ENCODE peak calls at places on chromosomes 16 and 17, in six cellular contexts. R is foreskin keratinocyte, H is GM23248, M is mesendoderm, T is psoas muscle, S is upper lobe of right lung. E is an unnamed sample. For H3K27me3 and H3K4me1, the result is how much of the 10 kb centered on the place peaks cover.

GRCh38 chr17:69828087-69828486 is 246.9 kb upstream of the KCNJ16 start:
- DNase-seq in R (no peak), H (peak), M (no peak), T (peak), S (no peak), E (peak)

GRCh38 chr17:5785343-5785742 is 201.0 kb upstream of the NLRP1 start:
- DNase-seq in R (peak), H (peak), M (no peak), T (no peak), S (no peak), E (no peak)

GRCh38 chr16:1506494-1507213 is 13.5 kb downstream of the TELO2 start:
- DNase-seq in R (no peak), H (no peak), M (no peak), T (no peak), S (no peak), E (no peak)

GRCh38 chr17:7745748-7746470 is 28.4 kb downstream of the DNAH2 start:
- DNase-seq in R (peak), H (peak), M (peak), T (no peak), S (peak), E (no peak)

GRCh38 chr16:87466975-87467501 is 25.8 kb downstream of the ZCCHC14 start:
- DNase-seq in R (no peak), H (no peak), M (no peak), T (no peak), S (no peak), E (no peak)

GRCh38 chr16:83996481-83997252 is 28.6 kb downstream of the NECAB2 start:
- DNase-seq in R (no peak), H (no peak), M (peak), T (no peak), S (no peak), E (no peak)

GRCh38 chr17:7027335-7027734 is 4.5 kb downstream of the BCL6B start:
- DNase-seq in R (no peak), H (no peak), M (no peak), T (no peak), S (no peak), E (no peak)

GRCh38 chr17:70080541-70081347 is 5.7 kb downstream of the KCNJ16 start:
- DNase-seq in R (no peak), H (peak), M (no peak), T (no peak), S (no peak), E (no peak)

GRCh38 chr17:83133302-83134121 is 54.1 kb downstream of the METRNL start:
- DNase-seq in R (peak), H (peak), M (no peak), T (peak), S (peak), E (no peak)

GRCh38 chr16:70681382-70682238 is 4.2 kb downstream of the MTSS2 start:
- DNase-seq in R (no peak), H (no peak), M (no peak), T (peak), S (no peak), E (no peak)

GRCh38 chr16:27234603-27235002 is 31.3 kb downstream of the KDM8 start:
- DNase-seq in R (no peak), H (no peak), M (no peak), T (no peak), S (peak), E (no peak)

GRCh38 chr17:18257268-18257681 is 1.3 kb downstream of the FLII start:
- DNase-seq in R (peak), H (peak), M (peak), T (no peak), S (no peak), E (no peak)

GRCh38 chr16:2532494-2533141 is 1.4 kb upstream of the CEMP1 start:
- DNase-seq in R (peak), H (peak), M (peak), T (peak), S (peak), E (peak)

GRCh38 chr17:19726615-19727376 is 10.4 kb upstream of the SLC47A2 start:
- DNase-seq in R (peak), H (peak), M (no peak), T (no peak), S (no peak), E (no peak)

GRCh38 chr16:14306485-14307058 is 235.5 kb downstream of the MRTFB start:
- DNase-seq in R (no peak), H (no peak), M (no peak), T (no peak), S (no peak), E (no peak)

GRCh38 chr17:81599719-81600486 is 37.0 kb downstream of the NPLOC4 start:
- DNase-seq in R (no peak), H (peak), M (no peak), T (no peak), S (no peak), E (peak)

GRCh38 chr17:10557422-10557821 is 8.0 kb upstream of the MYH2 start:
- DNase-seq in R (no peak), H (peak), M (no peak), T (no peak), S (no peak), E (peak)

DNA sequence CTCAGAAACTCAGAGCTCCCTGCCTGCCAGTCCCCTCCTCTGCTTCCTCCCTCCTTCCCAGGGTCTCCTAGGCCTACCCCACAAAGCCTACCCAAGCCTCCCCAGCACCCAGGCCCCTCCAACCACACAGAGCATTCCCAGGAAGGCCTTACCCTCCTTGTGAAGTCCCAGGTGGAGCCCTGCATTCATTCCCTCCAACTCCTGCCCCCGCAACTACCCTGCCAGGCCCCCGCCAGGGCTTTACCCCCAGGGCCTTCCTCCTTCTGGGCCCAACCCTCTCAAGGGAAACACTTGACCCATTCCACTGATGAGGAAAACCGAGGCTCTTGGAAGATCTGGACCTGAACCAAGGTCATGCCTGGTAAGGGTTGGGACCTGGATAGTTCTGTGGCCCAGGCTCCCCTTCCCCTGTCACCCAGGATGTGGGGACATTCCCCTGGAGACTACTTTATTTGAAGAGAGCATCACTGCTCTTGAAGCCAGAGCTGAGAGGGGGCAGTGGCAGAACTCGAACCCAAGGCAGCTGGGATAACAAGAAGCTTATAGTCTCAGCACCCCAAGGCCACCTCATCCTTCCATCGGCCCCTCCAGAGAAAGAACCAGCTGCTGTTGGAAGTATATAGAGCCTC is 12.5 kb downstream of the PLLP start:
- DNase-seq in R (no peak), H (no peak), M (no peak), T (peak), S (no peak), E (no peak)
- H3K27ac ChIP-seq in R (no peak), H (no peak), M (no peak), T (no peak), S (peak), E (no peak)

DNA sequence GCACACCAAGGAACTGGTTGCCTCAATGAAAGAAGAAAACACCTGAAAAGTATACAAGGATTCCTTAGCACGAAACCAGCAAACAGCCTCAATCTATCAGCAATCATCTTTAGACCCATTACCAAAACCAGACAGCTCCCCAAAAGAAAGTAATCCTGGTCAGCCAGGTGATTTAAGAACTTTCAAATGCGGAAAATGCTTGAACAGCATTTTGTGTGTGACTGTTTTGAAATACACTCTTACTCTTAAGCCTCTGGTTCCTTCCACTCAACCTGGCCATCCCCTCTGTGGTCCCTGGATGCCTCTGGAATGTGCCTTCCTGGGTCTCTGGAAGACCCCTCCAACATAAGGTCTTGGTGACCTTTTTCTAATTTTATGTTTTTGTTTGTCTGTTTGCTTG is 70.5 kb upstream of the NOG start:
- DNase-seq in R (no peak), H (no peak), M (no peak), T (no peak), S (no peak), E (no peak)
- H3K27me3 ChIP-seq in R (under half), H (under half), M (under half), T (under half), S (under half), E (under half)

GRCh38 chr16:57889960-57890751 is 80.8 kb downstream of the CNGB1 start:
- DNase-seq in R (no peak), H (peak), M (no peak), T (no peak), S (no peak), E (no peak)
- H3K4me1 ChIP-seq in R (under half), H (under half), M (under half), T (under half), S (half or more), E (under half)

GRCh38 chr16:47780213-47780612 is 319.1 kb downstream of the PHKB start:
- DNase-seq in R (no peak), H (peak), M (no peak), T (no peak), S (no peak), E (no peak)
- H3K27ac ChIP-seq in R (no peak), H (no peak), M (no peak), T (no peak), S (no peak), E (no peak)

GRCh38 chr17:79537686-79538085 is 73.2 kb downstream of the RBFOX3 start:
- DNase-seq in R (no peak), H (no peak), M (no peak), T (peak), S (no peak), E (no peak)
- H3K27me3 ChIP-seq in R (under half), H (under half), M (under half), T (under half), S (under half), E (under half)

DNA sequence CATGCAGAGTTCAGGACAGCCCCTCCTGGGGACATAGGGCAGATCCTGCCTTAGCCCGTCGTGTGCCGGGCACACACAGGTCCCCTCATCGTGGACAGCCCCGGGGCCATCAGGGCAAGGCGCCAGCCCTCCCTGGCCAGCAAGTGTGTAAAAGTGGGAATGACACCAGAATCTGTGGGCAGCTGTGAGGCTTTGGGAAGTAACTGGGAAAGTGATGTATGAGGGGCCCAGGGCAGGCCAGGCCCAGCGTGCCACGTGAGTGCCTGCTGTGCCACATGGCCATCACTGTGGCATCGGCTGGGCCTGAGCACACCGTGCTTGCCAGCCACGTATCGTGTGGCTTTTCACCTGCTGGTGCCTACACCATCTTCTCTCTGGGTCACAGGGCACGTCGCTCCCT is 26.6 kb downstream of the ACSF3 start:
- DNase-seq in R (no peak), H (no peak), M (no peak), T (peak), S (no peak), E (no peak)
- H3K4me1 ChIP-seq in R (under half), H (under half), M (under half), T (under half), S (under half), E (under half)

DNA sequence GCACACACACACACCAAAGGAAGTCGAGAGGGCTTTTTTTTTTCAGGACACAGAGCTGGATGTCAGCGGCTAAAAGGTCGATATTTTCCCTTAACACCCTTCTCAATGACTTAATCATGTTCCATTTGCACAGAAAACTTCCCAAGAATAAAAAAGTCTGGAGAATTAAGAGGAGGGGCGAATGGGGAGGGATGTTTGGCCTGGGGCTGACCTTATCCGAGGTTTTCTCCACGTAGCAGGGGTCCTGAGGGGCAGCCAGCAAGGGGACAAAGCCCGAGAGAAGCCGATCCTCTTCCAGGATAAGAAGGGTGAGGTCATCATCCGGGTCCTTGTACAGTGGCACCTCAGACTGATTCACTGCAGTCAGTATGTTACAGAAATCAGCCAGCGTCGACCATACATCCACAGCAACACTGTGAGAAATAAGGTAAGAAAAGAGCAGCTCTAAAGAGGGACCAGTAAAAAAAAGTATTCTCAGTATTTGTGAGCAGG is 117.6 kb downstream of the HIC1 start:
- DNase-seq in R (peak), H (peak), M (peak), T (no peak), S (no peak), E (peak)
- H3K27ac ChIP-seq in R (no peak), H (peak), M (peak), T (peak), S (peak), E (peak)

DNA sequence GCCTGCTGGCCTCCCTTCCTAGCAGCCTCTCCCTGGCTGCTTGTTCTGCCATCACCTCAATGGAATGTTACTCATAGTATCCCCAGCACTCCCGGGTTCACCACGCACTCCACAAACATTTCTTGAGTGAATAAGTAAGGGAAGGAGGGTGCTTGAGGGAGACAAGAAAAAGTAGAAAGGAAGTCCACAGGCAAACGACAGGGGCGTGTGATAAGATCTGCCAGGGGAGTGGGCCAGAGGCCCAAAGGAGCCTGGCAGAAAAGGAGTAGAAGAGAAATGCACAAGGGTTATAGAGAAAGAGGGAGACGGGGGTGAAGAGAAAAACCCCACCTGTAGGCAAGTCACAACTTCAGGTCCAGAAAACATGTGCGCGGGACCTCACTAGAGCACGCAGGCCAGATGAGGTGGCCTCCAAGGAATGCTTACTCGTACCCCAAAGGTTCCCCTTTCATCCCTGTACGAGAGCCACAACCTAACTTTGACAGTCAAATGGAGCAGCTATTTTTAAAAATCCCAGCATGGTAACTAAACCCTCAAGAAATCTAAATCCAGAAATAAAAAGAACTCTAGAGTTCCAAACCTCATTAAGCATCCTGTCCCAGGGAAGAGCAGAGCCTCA is 6.6 kb downstream of the ZDHHC7 start:
- DNase-seq in R (peak), H (peak), M (peak), T (peak), S (peak), E (no peak)
- H3K27me3 ChIP-seq in R (under half), H (under half), M (under half), T (under half), S (under half), E (under half)

DNA sequence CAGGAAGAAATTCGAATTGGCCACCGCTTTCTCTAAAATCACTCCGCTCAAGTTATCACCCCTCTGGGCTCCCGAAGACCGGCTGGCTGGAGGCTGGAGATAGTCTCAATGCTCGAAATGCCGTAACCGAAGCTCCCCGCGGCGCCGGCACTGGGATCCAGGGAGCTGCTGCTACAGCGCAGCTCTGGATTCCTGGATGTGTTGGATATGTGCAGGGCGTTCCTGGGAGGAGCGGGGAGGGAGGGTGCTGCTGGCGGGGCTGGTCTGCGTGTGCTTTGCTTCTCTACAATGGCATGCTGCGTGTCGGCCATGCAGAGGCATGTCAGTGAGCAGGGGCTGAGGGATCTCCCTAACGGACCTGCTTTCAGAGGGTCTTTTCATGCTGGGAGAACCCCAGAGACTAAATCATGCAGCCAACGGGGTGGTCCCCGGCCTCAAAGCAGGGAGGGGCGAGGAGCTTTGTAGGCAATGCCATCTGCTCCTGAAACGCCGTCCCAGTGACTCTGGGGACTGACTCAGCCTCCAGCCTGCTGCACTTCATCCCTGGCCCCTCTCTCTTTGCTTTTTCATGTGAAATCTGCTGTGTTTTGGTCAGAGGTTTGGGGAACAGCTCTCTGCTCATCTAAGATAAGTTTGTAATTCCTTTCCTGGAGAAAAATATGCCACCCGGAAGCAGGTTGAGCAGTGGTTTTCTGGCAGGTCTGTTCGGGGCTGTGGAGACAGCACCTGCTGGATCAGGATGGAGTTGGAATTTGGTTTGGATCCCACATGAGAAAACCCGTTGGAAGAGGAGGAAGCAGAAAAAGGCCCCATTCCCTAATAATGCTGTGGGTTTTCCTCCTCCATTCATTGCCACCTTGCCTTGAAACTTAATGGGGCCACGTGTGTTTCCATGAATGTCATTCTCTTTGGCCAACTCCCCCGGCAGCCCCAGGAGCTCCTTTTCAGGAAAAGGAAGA is 311.4 kb downstream of the SEC14L1 start:
- DNase-seq in R (peak), H (peak), M (peak), T (peak), S (peak), E (peak)
- H3K4me1 ChIP-seq in R (under half), H (under half), M (under half), T (under half), S (half or more), E (half or more)

E was measured in heart right ventricle.